ENCODE peak calls at places on chromosome 9, in four cellular contexts. Y, R, H and E are unnamed samples.

GRCh38 chr9:124415852-124416484 is 726 bp upstream of the PSMB7 start:
- DNase-seq in Y (no peak), R (no peak), H (no peak), E (no peak)

GRCh38 chr9:124733964-124734740 is 37.0 kb downstream of the NR6A1 start:
- DNase-seq in Y (no peak), R (no peak), H (no peak), E (no peak)

GRCh38 chr9:27441741-27442070 is 82.4 kb upstream of the IFNK start:
- DNase-seq in Y (no peak), R (no peak), H (no peak), E (no peak)

GRCh38 chr9:20186823-20187222 is 398.0 kb upstream of the SLC24A2 start:
- DNase-seq in Y (no peak), R (no peak), H (no peak), E (no peak)

GRCh38 chr9:71048271-71048670 is 73.2 kb downstream of the TRPM3 start:
- DNase-seq in Y (no peak), R (no peak), H (no peak), E (no peak)

GRCh38 chr9:5425006-5425628 is 12.6 kb downstream of the PLGRKT start:
- DNase-seq in Y (no peak), R (peak; percentile 37), H (no peak), E (no peak)

GRCh38 chr9:112278152-112278551 is 55.3 kb downstream of the PTBP3 start:
- DNase-seq in Y (no peak), R (no peak), H (no peak), E (no peak)

GRCh38 chr9:74726581-74726980 is 161.1 kb downstream of the TRPM6 start:
- DNase-seq in Y (no peak), R (no peak), H (no peak), E (no peak)

GRCh38 chr9:71552480-71552879 is 215.8 kb downstream of the CEMIP2 start:
- DNase-seq in Y (no peak), R (no peak), H (no peak), E (no peak)

GRCh38 chr9:5626727-5627634 is 1.9 kb upstream of the RIC1 start:
- DNase-seq in Y (peak; percentile 35), R (peak; percentile 83), H (no peak), E (no peak)

GRCh38 chr9:126326228-126327015 is at the start of gene MVB12B:
- DNase-seq in Y (no peak), R (peak; percentile 23), H (peak; percentile 33), E (peak; percentile 36)

GRCh38 chr9:100639851-100640250 is 62.0 kb downstream of the CAVIN4 start:
- DNase-seq in Y (no peak), R (no peak), H (no peak), E (no peak)

GRCh38 chr9:133045132-133045531 is 14.3 kb downstream of the GTF3C5 start:
- DNase-seq in Y (no peak), R (no peak), H (no peak), E (no peak)

GRCh38 chr9:70389188-70389587 is 25.3 kb downstream of the KLF9 start:
- DNase-seq in Y (no peak), R (no peak), H (no peak), E (no peak)

GRCh38 chr9:27430754-27431540 is 93.1 kb upstream of the IFNK start:
- DNase-seq in Y (no peak), R (no peak), H (no peak), E (no peak)

GRCh38 chr9:28342815-28343338 is 769.6 kb upstream of the C9orf72 start:
- DNase-seq in Y (no peak), R (no peak), H (no peak), E (no peak)

GRCh38 chr9:6198251-6198650 is 17.4 kb upstream of the IL33 start:
- DNase-seq in Y (no peak), R (no peak), H (no peak), E (no peak)

GRCh38 chr9:3441197-3441816 is 84.5 kb downstream of the RFX3 start:
- DNase-seq in Y (peak; percentile 67), R (peak; percentile 75), H (no peak), E (peak; percentile 9)

GRCh38 chr9:33884856-33885701 is 68.1 kb downstream of the UBE2R2 start:
- DNase-seq in Y (peak; percentile 4), R (peak; percentile 63), H (peak; percentile 36), E (no peak)

GRCh38 chr9:98087420-98088354 is 31.2 kb downstream of the NANS start:
- DNase-seq in Y (no peak), R (peak; percentile 55), H (peak; percentile 39), E (peak; percentile 22)

GRCh38 chr9:21326526-21327139 is 8.6 kb downstream of the KLHL9 start:
- DNase-seq in Y (peak; percentile 29), R (peak; percentile 51), H (no peak), E (no peak)

GRCh38 chr9:93012998-93013855 is 45.3 kb upstream of the SUSD3 start:
- DNase-seq in Y (no peak), R (no peak), H (no peak), E (no peak)

GRCh38 chr9:34986541-34987047 is 3.0 kb upstream of the DNAJB5 start:
- DNase-seq in Y (no peak), R (peak; percentile 18), H (no peak), E (peak; percentile 55)

GRCh38 chr9:123655681-123656423 is 274.1 kb downstream of the DENND1A start:
- DNase-seq in Y (no peak), R (no peak), H (no peak), E (no peak)

GRCh38 chr9:33170464-33171156 is 3.5 kb upstream of the B4GALT1 start:
- DNase-seq in Y (no peak), R (no peak), H (no peak), E (no peak)

GRCh38 chr9:112820886-112821285 is 69.8 kb downstream of the SLC46A2 start:
- DNase-seq in Y (peak; percentile 79), R (peak; percentile 6), H (no peak), E (no peak)

GRCh38 chr9:89295400-89295799 is 15.6 kb upstream of the CKS2 start:
- DNase-seq in Y (no peak), R (no peak), H (no peak), E (no peak)

GRCh38 chr9:123411636-123412035 is 55.6 kb downstream of the CRB2 start:
- DNase-seq in Y (no peak), R (no peak), H (no peak), E (no peak)

GRCh38 chr9:3827175-3827574 is 301.4 kb upstream of the RFX3 start:
- DNase-seq in Y (no peak), R (no peak), H (no peak), E (no peak)

GRCh38 chr9:114315723-114316363 is 7.1 kb upstream of the ORM1 start:
- DNase-seq in Y (no peak), R (no peak), H (peak; percentile 1), E (no peak)

GRCh38 chr9:95096807-95097206 is 220.7 kb downstream of the FANCC start:
- DNase-seq in Y (no peak), R (no peak), H (no peak), E (no peak)

GRCh38 chr9:95097279-95097678 is 220.2 kb downstream of the FANCC start:
- DNase-seq in Y (no peak), R (no peak), H (no peak), E (no peak)

GRCh38 chr9:95098391-95098921 is 219.1 kb downstream of the FANCC start:
- DNase-seq in Y (no peak), R (no peak), H (no peak), E (no peak)

GRCh38 chr9:95095619-95096355 is 221.7 kb downstream of the FANCC start:
- DNase-seq in Y (no peak), R (no peak), H (no peak), E (no peak)

DNA sequence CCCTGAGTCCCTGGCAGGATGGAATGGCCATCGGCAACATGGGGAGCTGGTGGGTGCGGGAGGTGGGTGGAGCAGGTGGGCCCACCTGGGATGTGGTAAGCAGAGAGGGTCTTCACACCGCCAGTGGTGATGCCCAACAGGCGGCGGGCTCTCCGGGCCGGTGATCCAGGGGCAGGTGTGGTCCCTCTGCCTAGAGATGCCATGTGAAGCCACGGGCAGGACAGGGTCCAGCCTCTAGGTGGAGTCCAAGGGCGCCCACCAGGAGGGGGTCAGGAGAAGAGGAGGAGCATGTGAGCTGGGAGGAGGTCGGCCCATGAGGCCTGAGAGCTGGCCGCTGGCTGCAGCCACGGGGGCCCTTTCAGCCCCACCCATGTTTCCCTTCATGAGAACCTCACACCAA is 221.1 kb downstream of the FANCC start:
- DNase-seq in Y (no peak), R (no peak), H (no peak), E (no peak)
- TF ChIP-seq CTCF in Y (peak; percentile 22), R (peak; percentile 4), H (no peak), E (no peak)

GRCh38 chr9:84781431-84781830 is 111.9 kb downstream of the NTRK2 start:
- DNase-seq in Y (no peak), R (peak; percentile 42), H (peak; percentile 37), E (no peak)
- TF ChIP-seq CTCF in Y (peak; percentile 80), R (peak; percentile 44), H (peak; percentile 22), E (peak; percentile 58)

GRCh38 chr9:17402309-17402708 is 176.6 kb upstream of the SH3GL2 start:
- DNase-seq in Y (no peak), R (peak; percentile 25), H (no peak), E (no peak)
- TF ChIP-seq CTCF in Y (peak; percentile 32), R (peak; percentile 11), H (no peak), E (peak; percentile 41)

DNA sequence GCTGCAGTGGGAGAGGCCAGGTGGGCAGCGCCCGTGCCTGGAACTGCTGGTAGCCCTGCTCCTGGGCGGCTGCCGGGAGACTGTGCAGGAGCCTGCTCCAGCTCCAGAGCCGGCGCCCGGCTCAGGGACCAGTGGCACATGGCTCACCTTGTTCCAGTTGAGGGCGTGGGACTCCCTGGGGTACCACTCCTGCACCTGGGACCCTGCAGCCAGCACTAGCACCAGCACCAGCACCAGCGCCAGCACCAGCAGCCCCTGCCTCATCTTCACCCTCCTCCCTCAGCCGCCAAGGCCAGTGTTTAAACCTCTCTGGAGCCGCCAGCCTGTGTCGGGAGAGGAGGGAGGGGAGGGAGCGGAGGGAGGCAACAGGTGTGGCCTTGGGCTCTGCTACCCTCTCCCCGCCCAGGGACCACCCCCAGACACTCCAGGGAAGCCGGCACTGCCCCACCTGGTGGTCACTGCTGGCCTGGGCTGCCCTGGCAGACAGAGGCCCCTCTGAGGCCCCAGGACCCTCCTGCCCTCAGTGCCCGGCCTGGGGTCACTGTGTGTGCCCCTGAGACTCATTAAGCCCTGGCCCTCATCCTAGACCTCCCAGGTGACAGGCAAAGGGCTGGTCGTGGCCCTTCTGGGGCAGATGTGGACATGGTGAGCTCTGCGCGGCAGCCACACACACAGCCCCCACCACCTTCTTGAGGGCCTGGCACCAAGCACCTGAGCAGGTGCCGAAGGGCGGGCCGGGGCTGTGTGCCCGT is at the start of gene LCN10:
- DNase-seq in Y (no peak), R (no peak), H (no peak), E (no peak)
- TF ChIP-seq CTCF in Y (peak; percentile 71), R (peak; percentile 64), H (no peak), E (peak; percentile 55)

DNA sequence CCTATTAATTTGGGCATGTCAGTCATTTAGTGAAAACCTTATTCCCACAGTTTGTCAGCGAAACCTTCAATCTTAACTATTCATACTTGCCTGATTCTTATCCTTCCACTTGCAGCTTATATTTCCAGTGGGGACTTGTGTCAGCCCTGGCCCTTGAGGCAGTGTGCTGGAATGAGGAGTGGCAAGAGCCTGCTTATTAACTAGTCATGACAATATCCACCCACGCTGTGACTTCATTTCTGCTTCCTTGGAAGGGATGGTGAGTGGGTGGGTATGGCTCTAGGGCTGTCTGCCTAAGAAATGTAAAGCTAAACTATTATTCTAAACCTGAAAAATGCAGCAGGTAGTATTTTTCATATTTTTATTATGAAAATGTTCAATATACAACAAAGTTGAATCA is 34.0 kb upstream of the LURAP1L start:
- DNase-seq in Y (peak; percentile 7), R (no peak), H (no peak), E (no peak)
- TF ChIP-seq CTCF in Y (no peak), R (no peak), H (no peak), E (no peak)

GRCh38 chr9:10706788-10707187 is 94.0 kb upstream of the PTPRD start:
- DNase-seq in Y (no peak), R (no peak), H (no peak), E (no peak)
- TF ChIP-seq CTCF in Y (no peak), R (no peak), H (no peak), E (no peak)